ENCODE peak calls at places on chromosomes 13 and 19, in nine cellular contexts. V is lung, M is upper lobe of left lung, H is neural crest cell, Q is astrocyte of the cerebellum, G is fibroblast of lung, W is choroid plexus epithelial cell, P is psoas muscle, J is lower leg skin. F is an unnamed sample.

GRCh38 chr13:111976474-111977183 is 90.3 kb upstream of the SOX1 start:
- DNase-seq in Q (no peak), V (no peak), H (no peak), J (no peak), W (no peak), P (no peak), G (no peak), M (no peak), F (peak)

GRCh38 chr19:18144361-18144760 is 8.6 kb upstream of the PIK3R2 start:
- DNase-seq in H (no peak), M (no peak), V (no peak), Q (no peak), W (no peak), G (no peak), P (no peak), J (no peak), F (no peak)

GRCh38 chr19:17530586-17530985 is 19.1 kb downstream of the PGLS start:
- DNase-seq in Q (no peak), M (no peak), H (no peak), P (no peak), G (no peak), W (peak), J (no peak), V (no peak), F (no peak)

GRCh38 chr19:43476606-43477005 is 11.2 kb upstream of the LYPD3 start:
- DNase-seq in J (no peak), M (no peak), Q (peak), P (no peak), V (no peak), G (peak), W (peak), H (no peak), F (no peak)

GRCh38 chr19:728011-728410 is 19.3 kb downstream of the PALM start:
- DNase-seq in M (no peak), J (no peak), G (peak), Q (no peak), H (no peak), V (peak), W (no peak), P (peak), F (no peak)

GRCh38 chr19:55089279-55089944 is 13.7 kb downstream of the EPS8L1 start:
- DNase-seq in G (no peak), M (no peak), P (no peak), V (no peak), Q (no peak), W (no peak), J (no peak), H (no peak), F (no peak)

GRCh38 chr13:100673376-100673830 is 1.2 kb downstream of the TMTC4 start:
- DNase-seq in W (no peak), H (peak), P (no peak), M (no peak), J (no peak), V (no peak), Q (no peak), G (no peak), F (no peak)

GRCh38 chr19:16133818-16134217 is 9.7 kb upstream of the HSH2D start:
- DNase-seq in Q (no peak), J (no peak), H (no peak), W (no peak), V (no peak), M (no peak), P (no peak), G (no peak), F (no peak)

GRCh38 chr13:44414771-44415170 is 41.1 kb downstream of the SERP2 start:
- DNase-seq in M (no peak), P (no peak), V (no peak), W (no peak), J (no peak), G (no peak), H (no peak), Q (no peak), F (no peak)

GRCh38 chr13:61142506-61142905 is 273.1 kb downstream of the PCDH20 start:
- DNase-seq in H (no peak), M (no peak), P (no peak), W (no peak), G (no peak), J (no peak), V (no peak), Q (no peak), F (no peak)

GRCh38 chr13:51240178-51240577 is 18.0 kb downstream of the FAM124A start:
- DNase-seq in H (no peak), J (no peak), G (no peak), W (no peak), Q (no peak), V (no peak), M (no peak), P (no peak), F (no peak)

GRCh38 chr19:6868341-6868740 is 19.0 kb upstream of the ADGRE1 start:
- DNase-seq in P (peak), H (no peak), J (peak), W (no peak), V (no peak), Q (no peak), G (no peak), M (no peak), F (no peak)

GRCh38 chr19:20503536-20503935 is 62.0 kb downstream of the ZNF737 start:
- DNase-seq in M (no peak), W (peak), H (no peak), P (no peak), J (no peak), G (peak), V (peak), Q (no peak), F (no peak)

GRCh38 chr19:40805258-40805868 is 6.4 kb downstream of the EGLN2 start:
- DNase-seq in Q (no peak), P (no peak), V (no peak), M (peak), J (no peak), W (no peak), G (no peak), H (no peak), F (no peak)

GRCh38 chr13:72726721-72727416 is 560 bp downstream of the MZT1 start:
- DNase-seq in V (peak), Q (no peak), M (peak), G (peak), W (peak), H (no peak), J (peak), P (peak), F (peak)

GRCh38 chr13:98930014-98930625 is 47.7 kb downstream of the DOCK9 start:
- DNase-seq in V (no peak), G (no peak), W (no peak), Q (no peak), M (no peak), J (no peak), P (peak), H (no peak), F (no peak)

GRCh38 chr19:41903161-41903953 is 20.4 kb downstream of the ARHGEF1 start:
- DNase-seq in V (no peak), G (no peak), J (no peak), P (no peak), W (no peak), M (peak), Q (no peak), H (no peak), F (no peak)

GRCh38 chr19:5436101-5436947 is 18.9 kb upstream of the ZNRF4 start:
- DNase-seq in M (no peak), Q (peak), V (no peak), H (peak), P (no peak), J (no peak), G (no peak), W (peak), F (no peak)

GRCh38 chr13:93309886-93310520 is 83.4 kb downstream of the GPC6 start:
- DNase-seq in Q (peak), G (peak), J (no peak), V (no peak), M (no peak), P (no peak), W (peak), H (peak), F (no peak)

GRCh38 chr13:30745917-30746686 is 10.8 kb downstream of the ALOX5AP start:
- DNase-seq in J (no peak), H (no peak), G (peak), W (peak), Q (no peak), P (no peak), M (peak), V (no peak), F (no peak)

GRCh38 chr13:89380101-89380500 is 1708.9 kb downstream of the SLITRK5 start:
- DNase-seq in G (no peak), V (peak), J (no peak), M (no peak), W (peak), Q (no peak), P (no peak), H (no peak), F (no peak)

GRCh38 chr13:23510979-23511735 is 59.1 kb upstream of the TNFRSF19 start:
- DNase-seq in H (no peak), V (no peak), P (no peak), J (no peak), G (peak), Q (no peak), M (no peak), W (peak), F (no peak)

GRCh38 chr13:42973581-42973980 is 18.5 kb downstream of the EPSTI1 start:
- DNase-seq in V (no peak), M (no peak), P (no peak), G (no peak), W (peak), H (no peak), J (no peak), Q (no peak), F (no peak)

GRCh38 chr13:30872685-30873443 is 33.2 kb upstream of the MEDAG start:
- DNase-seq in Q (peak), P (peak), W (peak), G (peak), J (no peak), V (no peak), M (peak), H (peak), F (no peak)

GRCh38 chr13:91141619-91142061 is 205.8 kb upstream of the MIR17HG start:
- DNase-seq in J (no peak), P (no peak), V (no peak), H (no peak), M (no peak), Q (no peak), G (no peak), W (no peak), F (no peak)

GRCh38 chr19:4575267-4575793 is 15.8 kb upstream of the SEMA6B start:
- DNase-seq in P (peak), H (peak), G (peak), M (peak), J (no peak), Q (peak), V (peak), W (peak), F (peak)

GRCh38 chr19:29525901-29526729 is at the start of gene VSTM2B:
- DNase-seq in Q (no peak), P (no peak), M (no peak), G (no peak), V (no peak), H (no peak), J (no peak), W (no peak), F (no peak)

GRCh38 chr13:93963266-93964131 is 516.0 kb downstream of the DCT start:
- DNase-seq in V (no peak), M (no peak), Q (no peak), H (no peak), G (peak), W (peak), J (no peak), P (no peak), F (no peak)

GRCh38 chr19:12794196-12794921 is 3.1 kb downstream of the JUNB start:
- DNase-seq in M (peak), V (no peak), H (no peak), P (no peak), W (peak), G (peak), Q (no peak), J (no peak), F (no peak)

GRCh38 chr19:19402656-19403372 is 2.7 kb upstream of the GATAD2A start:
- DNase-seq in V (no peak), Q (no peak), W (peak), H (no peak), J (no peak), P (no peak), G (peak), M (no peak), F (no peak)

GRCh38 chr19:3465552-3465951 is 14.8 kb downstream of the SMIM24 start:
- DNase-seq in Q (no peak), M (no peak), W (no peak), H (no peak), J (no peak), P (no peak), V (no peak), G (no peak), F (no peak)

GRCh38 chr19:3459965-3460582 is 20.3 kb downstream of the SMIM24 start:
- DNase-seq in G (no peak), M (no peak), H (no peak), V (no peak), Q (no peak), W (no peak), J (no peak), P (no peak), F (no peak)

GRCh38 chr19:3463959-3464796 is 16.1 kb downstream of the SMIM24 start:
- DNase-seq in H (no peak), G (no peak), M (no peak), J (no peak), Q (no peak), V (no peak), W (no peak), P (no peak), F (no peak)

GRCh38 chr19:3464797-3465235 is 15.5 kb downstream of the SMIM24 start:
- DNase-seq in P (no peak), H (no peak), M (no peak), Q (no peak), G (no peak), V (no peak), W (no peak), J (no peak), F (no peak)

DNA sequence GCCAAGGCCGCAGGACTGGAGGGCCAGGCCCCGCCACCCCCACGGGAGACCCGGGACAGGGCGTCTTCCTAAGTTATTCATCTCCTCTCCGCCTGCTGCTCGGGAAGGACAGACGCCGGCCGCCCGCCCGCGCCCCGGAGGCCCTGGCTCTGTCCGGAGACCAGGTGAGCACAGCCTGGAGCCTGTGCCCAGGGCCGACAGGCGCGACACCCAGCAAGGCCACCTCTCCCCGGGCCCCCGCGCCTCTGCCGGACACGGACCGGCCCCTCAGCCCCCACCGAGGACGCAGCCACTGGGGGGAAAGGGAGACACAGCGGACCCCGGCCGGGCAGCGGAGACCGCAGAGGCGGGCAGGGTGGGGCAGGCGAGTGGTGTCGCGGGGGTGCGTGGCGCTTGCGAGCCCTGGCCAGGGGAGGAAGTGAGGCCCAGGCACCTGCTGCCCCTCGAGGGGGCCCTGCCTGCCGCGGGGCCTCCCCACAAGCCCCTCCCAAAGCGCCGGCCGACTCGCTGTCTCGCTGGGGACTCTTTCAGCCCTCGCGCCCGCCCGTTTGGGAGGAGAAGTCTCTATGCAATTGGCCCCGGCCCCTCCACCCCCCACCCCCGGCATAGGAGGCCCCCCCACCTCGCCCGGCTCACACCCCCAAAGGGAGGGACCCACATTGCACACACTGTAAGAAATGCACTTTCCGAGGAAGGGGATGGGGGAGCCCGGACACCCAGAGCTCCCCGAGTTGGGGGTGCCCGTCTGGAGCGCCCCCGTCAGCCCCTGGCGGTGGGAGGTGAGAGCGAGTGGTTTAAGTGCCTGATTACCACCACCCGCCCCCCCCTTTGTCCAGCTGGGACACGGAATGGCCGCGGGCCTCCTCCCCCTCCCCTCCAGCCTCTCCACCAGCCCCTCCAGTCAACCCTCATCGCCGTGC is 17.0 kb downstream of the SMIM24 start:
- DNase-seq in Q (no peak), M (no peak), H (no peak), G (no peak), V (no peak), J (no peak), P (no peak), W (no peak), F (no peak)
- TF ChIP-seq CTCF in Q (no peak), M (no peak), H (no peak), G (no peak), V (no peak), J (no peak), P (no peak), W (no peak), F (no peak)

GRCh38 chr19:49475995-49476880 is 2.2 kb downstream of the FLT3LG start:
- DNase-seq in V (no peak), H (peak), M (no peak), G (peak), J (no peak), Q (no peak), W (peak), P (peak), F (no peak)
- TF ChIP-seq CTCF in V (peak), H (peak), M (peak), G (peak), J (no peak), Q (peak), W (peak), P (peak), F (peak)

GRCh38 chr19:15028490-15028889 is 20.8 kb upstream of the CASP14 start:
- DNase-seq in Q (no peak), M (no peak), G (no peak), J (no peak), W (no peak), H (no peak), P (no peak), V (no peak), F (no peak)

GRCh38 chr19:15022752-15023151 is 26.5 kb upstream of the CASP14 start:
- DNase-seq in H (no peak), V (no peak), J (no peak), P (no peak), G (no peak), W (no peak), Q (no peak), M (no peak), F (no peak)

GRCh38 chr19:15021286-15022007 is 27.8 kb upstream of the CASP14 start:
- DNase-seq in W (no peak), M (no peak), P (no peak), H (no peak), Q (no peak), V (no peak), G (no peak), J (no peak), F (no peak)

GRCh38 chr19:15025237-15025636 is 24.0 kb upstream of the CASP14 start:
- DNase-seq in V (no peak), Q (no peak), H (no peak), M (no peak), J (no peak), G (no peak), W (peak), P (no peak), F (no peak)
- TF ChIP-seq CTCF in V (no peak), Q (no peak), H (peak), M (no peak), J (no peak), G (no peak), W (no peak), P (no peak), F (no peak)

DNA sequence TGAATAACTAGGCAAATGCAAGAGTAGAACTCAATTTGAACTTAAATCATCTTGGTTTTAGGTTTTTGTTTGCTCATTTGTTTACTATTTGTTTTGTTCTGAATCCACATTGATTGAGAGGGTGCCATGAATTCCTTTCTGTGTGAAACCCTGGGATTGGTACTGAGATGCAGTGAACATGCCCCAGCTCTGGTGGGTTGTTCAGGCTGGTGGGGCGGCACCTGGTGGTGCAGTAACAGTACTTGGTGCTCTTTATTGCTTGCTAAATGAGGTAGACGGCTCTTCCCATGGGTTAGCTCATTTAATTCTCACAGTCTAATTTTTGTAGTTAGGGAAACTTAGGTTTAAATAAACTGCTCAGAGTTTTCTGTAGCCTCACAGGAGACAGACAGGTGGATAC is 48.4 kb downstream of the WASF3 start:
- DNase-seq in H (no peak), M (no peak), G (no peak), P (no peak), W (peak), J (no peak), Q (no peak), V (no peak), F (no peak)
- TF ChIP-seq CTCF in H (peak), M (no peak), G (no peak), P (no peak), W (peak), J (no peak), Q (no peak), V (no peak), F (peak)

GRCh38 chr13:49307365-49307764 is 59.6 kb downstream of the CDADC1 start:
- DNase-seq in M (no peak), H (no peak), V (no peak), P (peak), G (no peak), J (no peak), Q (no peak), W (no peak), F (no peak)

GRCh38 chr13:49304356-49304755 is 56.6 kb downstream of the CDADC1 start:
- DNase-seq in W (no peak), H (no peak), V (no peak), J (no peak), M (no peak), Q (no peak), G (no peak), P (no peak), F (no peak)

GRCh38 chr13:49304763-49305695 is 57.3 kb downstream of the CDADC1 start:
- DNase-seq in G (no peak), J (no peak), Q (no peak), W (no peak), M (no peak), P (no peak), V (no peak), H (no peak), F (no peak)

GRCh38 chr13:49303533-49304252 is 56.0 kb downstream of the CDADC1 start:
- DNase-seq in H (no peak), P (peak), Q (no peak), W (no peak), M (no peak), J (no peak), V (no peak), G (no peak), F (no peak)

GRCh38 chr13:49305824-49306425 is 58.2 kb downstream of the CDADC1 start:
- DNase-seq in V (no peak), M (no peak), G (no peak), J (no peak), P (no peak), Q (no peak), H (no peak), W (no peak), F (no peak)
- TF ChIP-seq CTCF in V (no peak), M (no peak), G (no peak), J (no peak), P (no peak), Q (no peak), H (no peak), W (no peak), F (no peak)

DNA sequence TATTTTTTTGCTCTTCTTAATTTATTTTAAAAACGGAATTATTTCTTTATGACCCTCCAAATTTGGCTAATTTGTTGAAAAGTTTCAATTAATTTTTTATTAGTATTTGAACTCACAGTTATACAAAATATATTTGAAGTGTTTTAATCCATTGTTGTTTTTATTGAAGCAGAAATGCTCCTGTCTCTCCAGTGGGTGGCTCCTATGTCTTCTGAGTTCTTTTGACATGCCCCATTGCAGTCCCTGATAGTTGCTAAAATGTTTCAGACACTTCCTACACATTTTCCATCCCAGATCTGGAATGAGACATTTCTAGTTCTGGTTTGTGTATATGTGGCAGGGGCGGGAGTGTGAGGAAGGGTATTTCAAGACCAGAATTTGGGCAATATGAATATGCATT is 579.4 kb upstream of the PRR20A start:
- DNase-seq in M (no peak), G (no peak), H (no peak), Q (no peak), J (no peak), V (no peak), P (no peak), W (no peak), F (no peak)
- TF ChIP-seq CTCF in M (no peak), G (no peak), H (peak), Q (no peak), J (no peak), V (no peak), P (no peak), W (no peak), F (no peak)

F was measured in osteocyte.